ENCODE peak calls at places on chromosomes 7 and 10, in ten cellular contexts. C is foreskin fibroblast; I is NB4; N is NCI-H774; M is NCI-H2081; H is lung; V is GM06990; T is NCI-H2029; A is A673; Y is activated T-cell treated with anti-CD3 and anti-CD28 coated beads, Interleukin-2, amount 50 U/mL, for 48 hours. R is an unnamed sample.

GRCh38 chr7:332646-333398 is 42.9 kb downstream of the FOXL3 start:
- DNase-seq in V (peak), N (peak), Y (peak), A (peak), M (peak), C (no peak), T (peak), H (peak), I (peak), R (peak)

GRCh38 chr10:22997102-22997501 is 69.2 kb downstream of the ARMC3 start:
- DNase-seq in A (peak), N (peak), I (no peak), T (no peak), M (no peak), H (no peak), C (peak), V (no peak), Y (no peak), R (peak)

GRCh38 chr7:22759721-22760120 is 32.7 kb downstream of the IL6 start:
- DNase-seq in Y (no peak), I (no peak), V (no peak), C (peak), M (no peak), A (no peak), N (no peak), T (no peak), H (no peak), R (no peak)

GRCh38 chr10:6607187-6607586 is 27.1 kb upstream of the PRKCQ start:
- DNase-seq in Y (no peak), A (no peak), T (no peak), I (no peak), N (no peak), V (no peak), H (no peak), M (no peak), C (no peak), R (no peak)

GRCh38 chr7:33040803-33041516 is 21.6 kb downstream of the NT5C3A start:
- DNase-seq in H (peak), N (no peak), C (no peak), V (peak), T (no peak), A (peak), Y (peak), M (no peak), I (peak), R (no peak)

GRCh38 chr7:135808206-135808605 is 59.6 kb upstream of the FAM180A start:
- DNase-seq in T (peak), A (no peak), I (no peak), C (no peak), M (no peak), H (no peak), N (no peak), V (no peak), Y (no peak), R (no peak)

GRCh38 chr10:48266528-48266927 is 8.0 kb downstream of the FRMPD2 start:
- DNase-seq in N (no peak), A (no peak), T (no peak), Y (peak), H (no peak), M (no peak), C (no peak), I (no peak), V (no peak), R (no peak)

GRCh38 chr7:80369321-80369720 is 142.5 kb downstream of the GNAT3 start:
- DNase-seq in V (no peak), N (no peak), I (no peak), M (peak), H (no peak), C (no peak), Y (no peak), A (no peak), T (no peak), R (no peak)

GRCh38 chr10:51139176-51139575 is 64.9 kb downstream of the PRKG1 start:
- DNase-seq in Y (no peak), V (no peak), A (no peak), N (no peak), I (no peak), H (no peak), T (no peak), C (no peak), M (no peak), R (no peak)

GRCh38 chr10:43594944-43595589 is 11.2 kb upstream of the ZNF485 start:
- DNase-seq in V (peak), T (no peak), M (no peak), I (no peak), C (peak), N (no peak), Y (peak), A (no peak), H (no peak), R (peak)

GRCh38 chr10:128316925-128317324 is 190.7 kb upstream of the MKI67 start:
- DNase-seq in V (no peak), H (no peak), T (no peak), Y (no peak), A (no peak), I (no peak), N (no peak), M (no peak), C (no peak), R (no peak)

GRCh38 chr7:1902231-1902855 is 232.3 kb downstream of the ELFN1 start:
- DNase-seq in H (no peak), V (no peak), T (no peak), M (no peak), Y (no peak), N (no peak), I (no peak), A (no peak), C (no peak), R (no peak)

GRCh38 chr10:34507217-34507616 is 307.9 kb downstream of the PARD3 start:
- DNase-seq in H (no peak), I (no peak), M (peak), N (peak), A (no peak), Y (no peak), C (no peak), V (no peak), T (peak), R (no peak)

GRCh38 chr10:49049660-49050059 is 65.7 kb downstream of the VSTM4 start:
- DNase-seq in C (no peak), T (no peak), Y (no peak), N (no peak), V (no peak), H (peak), A (no peak), M (no peak), I (no peak), R (no peak)

GRCh38 chr7:142908921-142909870 is 23.7 kb upstream of the TRPV6 start:
- DNase-seq in V (no peak), A (no peak), T (no peak), H (no peak), M (no peak), N (no peak), Y (no peak), C (no peak), I (peak), R (peak)

GRCh38 chr7:47448971-47449370 is 132.9 kb downstream of the TNS3 start:
- DNase-seq in C (no peak), V (no peak), Y (no peak), N (no peak), I (no peak), T (no peak), M (no peak), H (no peak), A (no peak), R (no peak)

GRCh38 chr10:12704488-12704887 is 297.0 kb downstream of the CCDC3 start:
- DNase-seq in Y (no peak), M (no peak), V (no peak), H (no peak), N (no peak), A (no peak), C (no peak), T (no peak), I (no peak), R (no peak)

GRCh38 chr7:107387077-107387476 is 82.8 kb upstream of the GPR22 start:
- DNase-seq in I (no peak), V (no peak), H (no peak), A (no peak), T (no peak), M (peak), C (peak), Y (no peak), N (no peak), R (peak)

GRCh38 chr7:155800301-155800700 is 12.0 kb downstream of the SHH start:
- DNase-seq in C (no peak), Y (no peak), T (no peak), H (no peak), A (no peak), N (no peak), I (no peak), M (no peak), V (no peak), R (no peak)

GRCh38 chr10:112389147-112389822 is 15.4 kb downstream of the ACSL5 start:
- DNase-seq in Y (peak), T (no peak), M (no peak), A (peak), V (peak), I (peak), C (peak), N (no peak), H (peak), R (peak)

GRCh38 chr10:59582779-59583178 is 126.9 kb downstream of the SLC16A9 start:
- DNase-seq in M (no peak), H (no peak), Y (no peak), N (no peak), I (no peak), C (no peak), V (no peak), A (peak), T (no peak), R (no peak)

GRCh38 chr7:12630615-12630884 is 56.9 kb upstream of the ARL4A start:
- DNase-seq in V (no peak), A (peak), T (no peak), H (no peak), C (no peak), Y (no peak), N (peak), I (no peak), M (peak), R (peak)

GRCh38 chr10:53003094-53003493 is 230.5 kb upstream of the MBL2 start:
- DNase-seq in M (no peak), C (no peak), V (no peak), A (no peak), T (no peak), N (no peak), H (no peak), I (no peak), Y (no peak), R (no peak)

GRCh38 chr10:103574116-103575061 is 80.9 kb downstream of the NEURL1 start:
- DNase-seq in V (no peak), C (no peak), I (no peak), Y (no peak), N (no peak), H (no peak), T (no peak), M (no peak), A (no peak), R (no peak)

GRCh38 chr10:119755446-119755845 is 29.6 kb downstream of the INPP5F start:
- DNase-seq in N (no peak), Y (no peak), I (no peak), H (no peak), V (no peak), C (no peak), A (no peak), M (no peak), T (no peak), R (peak)

GRCh38 chr7:22996470-22996869 is 17.5 kb downstream of the HYCC1 start:
- DNase-seq in M (no peak), I (no peak), T (no peak), H (no peak), Y (no peak), C (no peak), N (no peak), V (no peak), A (no peak), R (no peak)

R was measured in astrocyte of the hippocampus.